ENCODE peak calls at places on chromosomes 16 and 17, in six cellular contexts. H is cardiac muscle cell, B is colonic mucosa, D is IMR-90, L is heart left ventricle, U is brain microvascular endothelial cell. G is an unnamed sample.

GRCh38 chr17:45261577-45262515 is at the start of gene SPATA32:
- DNase-seq in U (no peak), H (peak; percentile 43), L (peak; percentile 60), D (peak; percentile 29), B (peak; percentile 74), G (peak; percentile 40)

GRCh38 chr16:27561216-27561615 is 11.3 kb downstream of the KATNIP start:
- DNase-seq in H (no peak), U (no peak), B (no peak), D (no peak), L (no peak), G (no peak)

GRCh38 chr17:41959336-41960095 is 7.1 kb upstream of the CNP start:
- DNase-seq in D (peak; percentile 66), U (peak; percentile 31), H (peak; percentile 73), B (no peak), L (no peak), G (peak; percentile 39)

GRCh38 chr17:31803494-31804213 is 55.4 kb downstream of the COPRS start:
- DNase-seq in U (no peak), L (no peak), D (peak; percentile 52), B (peak; percentile 51), H (no peak), G (peak; percentile 80)

GRCh38 chr16:85465328-85466307 is 147.5 kb upstream of the GSE1 start:
- DNase-seq in U (no peak), L (peak; percentile 79), B (no peak), H (peak; percentile 27), D (peak; percentile 76), G (peak; percentile 18)

GRCh38 chr16:78844028-78844427 is 744.6 kb downstream of the WWOX start:
- DNase-seq in B (no peak), D (no peak), U (no peak), H (no peak), L (no peak), G (no peak)

GRCh38 chr16:52238710-52239109 is 308.2 kb downstream of the TOX3 start:
- DNase-seq in L (no peak), H (no peak), D (no peak), U (no peak), B (no peak), G (no peak)

GRCh38 chr17:50614471-50615051 is 20.1 kb upstream of the ABCC3 start:
- DNase-seq in B (no peak), D (no peak), L (no peak), U (no peak), H (no peak), G (no peak)

GRCh38 chr16:47920709-47921108 is 235.1 kb downstream of the ABCC12 start:
- DNase-seq in D (no peak), U (no peak), L (no peak), H (no peak), B (no peak), G (peak; percentile 38)

GRCh38 chr16:55136356-55136755 is 187.6 kb upstream of the IRX6 start:
- DNase-seq in L (no peak), H (no peak), B (no peak), D (no peak), U (no peak), G (peak; percentile 56)

GRCh38 chr16:87874639-87875472 is 5.5 kb upstream of the SLC7A5 start:
- DNase-seq in H (no peak), L (no peak), B (no peak), D (no peak), U (no peak), G (no peak)

GRCh38 chr16:23182675-23183485 is at the start of gene SCNN1G:
- DNase-seq in H (no peak), U (no peak), L (no peak), B (peak; percentile 20), D (no peak), G (no peak)

GRCh38 chr16:55842369-55843104 is 9.6 kb upstream of the CES1 start:
- DNase-seq in H (peak; percentile 63), U (peak; percentile 23), L (no peak), B (no peak), D (peak; percentile 45), G (peak; percentile 41)

GRCh38 chr17:66183529-66183928 is 8.4 kb downstream of the CEP112 start:
- DNase-seq in U (no peak), D (no peak), L (no peak), B (no peak), H (no peak), G (no peak)

DNA sequence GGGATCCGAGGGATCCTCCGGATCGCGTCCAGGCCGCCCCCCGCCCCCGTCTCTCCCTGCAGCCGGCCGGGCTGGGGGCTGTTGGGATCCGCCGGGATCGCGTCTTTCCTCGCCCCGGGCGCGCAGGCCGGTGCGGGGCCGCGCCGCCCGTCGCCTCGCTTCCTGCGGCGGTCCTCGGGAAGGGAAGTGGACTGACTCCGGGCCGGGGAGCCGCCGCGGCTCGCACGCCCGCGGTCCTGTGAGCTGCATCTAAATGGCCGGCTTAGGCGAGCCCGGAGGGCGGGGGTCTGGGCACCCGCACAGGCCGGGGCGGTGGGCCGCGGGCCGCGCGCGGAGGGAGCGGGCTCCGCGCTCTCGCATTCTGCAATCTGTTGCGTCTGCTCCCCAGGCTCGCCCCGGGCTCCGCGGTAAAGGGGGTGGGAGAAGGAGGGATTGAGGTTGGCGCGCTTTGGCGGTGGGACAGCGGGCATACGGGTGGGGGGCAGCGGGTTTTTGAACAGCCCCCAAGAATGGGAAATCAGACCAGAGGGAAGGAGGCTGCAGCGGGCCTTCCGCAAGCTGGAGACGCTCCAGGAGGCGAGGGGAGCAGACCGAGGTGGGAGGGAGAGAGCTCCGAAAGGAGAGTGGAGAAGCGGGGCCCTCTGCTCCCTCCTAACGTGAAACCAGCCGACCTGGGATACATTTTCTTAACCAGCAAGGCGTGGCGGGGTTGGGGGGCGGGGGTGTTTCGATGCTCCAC is 2.2 kb downstream of the TMEM132E start:
- DNase-seq in H (no peak), B (no peak), L (no peak), D (no peak), U (no peak), G (no peak)
- H3K4me3 ChIP-seq in H (peak overlapping the region; percentile 44), B (peak overlapping the region; percentile 2), L (peak overlapping the region; percentile 66), D (no peak overlapping the region), U (no peak overlapping the region), G (no peak overlapping the region)

GRCh38 chr17:22090263-22090935 is 398.1 kb downstream of the KCNJ18 start:
- DNase-seq in H (no peak), L (no peak), B (no peak), U (no peak), D (no peak), G (no peak)
- H3K4me3 ChIP-seq in H (no peak overlapping the region), L (no peak overlapping the region), B (no peak overlapping the region), U (no peak overlapping the region), D (no peak overlapping the region), G (no peak overlapping the region)

GRCh38 chr16:66952430-66953139 is 8.5 kb upstream of the CES3 start:
- DNase-seq in L (no peak), H (no peak), D (no peak), U (no peak), B (no peak), G (no peak)
- H3K4me3 ChIP-seq in L (no peak overlapping the region), H (no peak overlapping the region), D (no peak overlapping the region), U (no peak overlapping the region), B (no peak overlapping the region), G (no peak overlapping the region)

DNA sequence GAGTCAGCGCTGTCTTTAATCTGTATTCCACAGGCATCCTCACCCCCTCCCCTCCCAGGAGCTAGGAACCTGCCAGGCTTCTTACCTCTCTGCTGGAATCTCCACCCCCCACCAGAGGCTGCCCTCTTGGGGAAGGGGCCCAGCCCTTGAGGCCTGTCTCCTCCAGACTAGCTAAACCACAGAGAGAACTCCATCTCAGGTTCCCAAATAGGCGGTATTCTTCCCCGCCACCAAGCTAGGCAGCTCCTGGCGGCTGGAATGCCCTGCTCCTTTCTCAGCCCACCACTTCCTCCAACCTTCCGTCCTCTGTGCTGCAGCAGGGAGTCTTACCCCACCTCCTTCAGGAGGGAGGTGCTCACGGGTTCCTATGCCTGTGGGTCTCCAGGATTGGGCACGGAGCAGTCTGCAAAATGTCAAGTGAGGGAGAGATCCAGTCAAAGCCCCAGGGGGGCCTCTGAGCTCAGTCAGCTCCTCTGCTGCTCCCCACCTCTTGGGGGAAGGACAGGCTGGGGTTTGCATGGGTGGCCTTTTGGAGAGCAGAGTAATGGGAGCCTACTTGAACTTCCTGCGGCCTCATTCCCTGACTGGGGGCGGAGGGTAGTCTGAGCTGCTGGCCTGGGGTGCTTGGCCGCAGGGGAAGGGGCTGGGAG is 55.7 kb downstream of the SREBF1 start:
- DNase-seq in L (no peak), D (peak; percentile 65), B (peak; percentile 29), U (peak; percentile 28), H (peak; percentile 87), G (peak; percentile 50)
- H3K4me3 ChIP-seq in L (peak overlapping the region; percentile 73), D (no peak overlapping the region), B (no peak overlapping the region), U (peak overlapping the region; percentile 46), H (peak overlapping the region; percentile 42), G (peak overlapping the region; percentile 26)

GRCh38 chr17:81309859-81310839 is 15.0 kb upstream of the SLC38A10 start:
- DNase-seq in U (no peak), B (no peak), H (no peak), D (no peak), L (no peak), G (no peak)
- H3K4me3 ChIP-seq in U (no peak overlapping the region), B (no peak overlapping the region), H (no peak overlapping the region), D (no peak overlapping the region), L (peak overlapping the region; percentile 51), G (no peak overlapping the region)